ENCODE peak calls at places on chromosome 18, in eight cellular contexts. T is neural progenitor cell; Z is CD8-positive, alpha-beta memory T cell; O is IMR-90; Y is upper lobe of right lung; P is HCT116; W is astrocyte; V is substantia nigra. C is an unnamed sample.

GRCh38 chr18:70464343-70465114 is 175.7 kb downstream of the SOCS6 start:
- DNase-seq in T (peak; percentile 83), Z (no peak), O (peak; percentile 55), Y (peak; percentile 87), P (peak; percentile 56), W (peak; percentile 59), V (peak; percentile 54), C (no peak)

GRCh38 chr18:5447442-5447841 is 96.4 kb downstream of the EPB41L3 start:
- DNase-seq in T (no peak), Z (no peak), O (no peak), Y (no peak), P (no peak), W (no peak), V (no peak), C (no peak)

GRCh38 chr18:22114526-22115321 is 54.7 kb upstream of the GATA6 start:
- DNase-seq in T (no peak), Z (no peak), O (no peak), Y (no peak), P (no peak), W (no peak), V (no peak), C (no peak)

GRCh38 chr18:53375641-53376040 is 848.8 kb downstream of the MBD2 start:
- DNase-seq in T (no peak), Z (no peak), O (no peak), Y (peak; percentile 61), P (no peak), W (no peak), V (no peak), C (no peak)

GRCh38 chr18:58046794-58047555 is 2.9 kb downstream of the NEDD4L start:
- DNase-seq in T (no peak), Z (no peak), O (no peak), Y (no peak), P (no peak), W (no peak), V (no peak), C (no peak)

GRCh38 chr18:38932752-38933151 is 1367.2 kb upstream of the CELF4 start:
- DNase-seq in T (no peak), Z (no peak), O (no peak), Y (no peak), P (no peak), W (no peak), V (no peak), C (no peak)

GRCh38 chr18:34707670-34708069 is 2.4 kb upstream of the DTNA start:
- DNase-seq in T (peak; percentile 29), Z (no peak), O (peak; percentile 92), Y (no peak), P (peak; percentile 70), W (peak; percentile 87), V (no peak), C (no peak)

GRCh38 chr18:5051207-5051606 is 145.8 kb downstream of the AKAIN1 start:
- DNase-seq in T (no peak), Z (no peak), O (no peak), Y (no peak), P (no peak), W (no peak), V (no peak), C (no peak)

GRCh38 chr18:8260847-8261246 is 348.4 kb upstream of the RAB12 start:
- DNase-seq in T (no peak), Z (no peak), O (no peak), Y (no peak), P (no peak), W (no peak), V (no peak), C (no peak)

GRCh38 chr18:74153377-74153776 is 5.1 kb downstream of the TIMM21 start:
- DNase-seq in T (no peak), Z (no peak), O (no peak), Y (no peak), P (no peak), W (peak; percentile 13), V (no peak), C (no peak)

GRCh38 chr18:74155276-74155675 is 7.0 kb downstream of the TIMM21 start:
- DNase-seq in T (no peak), Z (no peak), O (peak; percentile 64), Y (no peak), P (no peak), W (peak; percentile 13), V (no peak), C (no peak)

GRCh38 chr18:74153793-74154192 is 5.5 kb downstream of the TIMM21 start:
- DNase-seq in T (no peak), Z (no peak), O (no peak), Y (no peak), P (no peak), W (no peak), V (no peak), C (no peak)

GRCh38 chr18:74152906-74153305 is 4.6 kb downstream of the TIMM21 start:
- DNase-seq in T (no peak), Z (no peak), O (no peak), Y (no peak), P (no peak), W (no peak), V (no peak), C (no peak)

DNA sequence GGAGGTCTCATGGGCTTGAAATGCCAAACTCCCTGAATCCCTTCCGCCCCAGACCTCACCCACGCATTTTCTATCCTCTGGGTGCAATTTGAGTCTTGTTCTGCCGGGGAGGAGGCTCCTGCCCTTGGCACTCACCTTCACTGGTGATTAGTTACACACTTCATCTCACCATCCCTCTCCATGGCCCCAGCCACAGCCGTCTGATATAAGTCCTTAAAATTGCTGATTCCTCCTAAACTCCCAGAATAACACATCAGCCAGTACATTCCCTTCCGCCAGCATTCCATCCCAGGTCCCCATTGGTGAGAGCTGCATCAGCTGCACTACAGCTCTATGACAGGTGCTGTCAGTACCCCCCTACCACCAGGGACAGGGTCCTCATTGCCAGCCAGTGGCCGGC is 3.9 kb downstream of the TIMM21 start:
- DNase-seq in T (no peak), Z (no peak), O (no peak), Y (no peak), P (no peak), W (no peak), V (no peak), C (no peak)
- H3K27ac ChIP-seq in T (no peak overlapping the region), Z (no peak overlapping the region), O (no peak overlapping the region), Y (no peak overlapping the region), P (no peak overlapping the region), W (no peak overlapping the region), V (no peak overlapping the region), C (no peak overlapping the region)

GRCh38 chr18:12637901-12638633 is 19.8 kb downstream of the SPIRE1 start:
- DNase-seq in T (no peak), Z (no peak), O (peak; percentile 69), Y (no peak), P (no peak), W (peak; percentile 80), V (no peak), C (no peak)

GRCh38 chr18:12639990-12640880 is 17.7 kb downstream of the SPIRE1 start:
- DNase-seq in T (no peak), Z (no peak), O (peak; percentile 87), Y (no peak), P (no peak), W (peak; percentile 77), V (no peak), C (peak; percentile 48)

GRCh38 chr18:12640881-12641200 is 17.1 kb downstream of the SPIRE1 start:
- DNase-seq in T (no peak), Z (no peak), O (no peak), Y (no peak), P (no peak), W (no peak), V (no peak), C (no peak)

GRCh38 chr18:12638634-12639124 is 19.2 kb downstream of the SPIRE1 start:
- DNase-seq in T (no peak), Z (no peak), O (no peak), Y (no peak), P (no peak), W (no peak), V (no peak), C (no peak)

DNA sequence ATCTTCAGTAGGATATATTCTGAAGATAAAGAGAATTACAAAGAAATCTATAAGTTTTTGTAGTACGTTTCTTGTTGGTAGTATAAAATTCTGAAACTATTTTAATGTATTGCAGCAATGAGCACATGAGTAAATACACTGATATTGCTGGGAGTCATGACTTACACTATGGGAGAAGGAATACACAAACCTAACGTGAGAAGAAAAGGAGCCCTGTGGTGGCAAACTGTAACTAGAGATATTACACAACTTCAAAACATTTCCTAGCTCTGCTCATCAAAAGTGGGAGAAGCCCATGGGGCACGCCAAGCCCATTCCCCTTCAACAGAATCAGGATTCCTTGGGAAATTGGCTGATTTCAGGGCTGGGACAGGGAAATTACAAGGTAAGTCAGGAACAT is 20.5 kb downstream of the SPIRE1 start:
- DNase-seq in T (no peak), Z (no peak), O (peak; percentile 49), Y (no peak), P (no peak), W (no peak), V (no peak), C (no peak)
- H3K27ac ChIP-seq in T (no peak overlapping the region), Z (no peak overlapping the region), O (no peak overlapping the region), Y (no peak overlapping the region), P (no peak overlapping the region), W (peak overlapping the region; percentile 51), V (no peak overlapping the region), C (peak overlapping the region; percentile 88)

GRCh38 chr18:10123006-10123950 is 209.5 kb downstream of the VAPA start:
- DNase-seq in T (no peak), Z (no peak), O (no peak), Y (no peak), P (no peak), W (peak; percentile 32), V (no peak), C (peak; percentile 22)
- H3K27ac ChIP-seq in T (no peak overlapping the region), Z (no peak overlapping the region), O (no peak overlapping the region), Y (no peak overlapping the region), P (no peak overlapping the region), W (no peak overlapping the region), V (no peak overlapping the region), C (no peak overlapping the region)

GRCh38 chr18:77063256-77063655 is 69.3 kb downstream of the MBP start:
- DNase-seq in T (no peak), Z (peak; percentile 85), O (peak; percentile 67), Y (no peak), P (no peak), W (peak; percentile 76), V (no peak), C (no peak)

GRCh38 chr18:77062518-77063003 is 70.0 kb downstream of the MBP start:
- DNase-seq in T (no peak), Z (peak; percentile 86), O (peak; percentile 48), Y (no peak), P (no peak), W (peak; percentile 97), V (no peak), C (no peak)

GRCh38 chr18:77059294-77059916 is 73.2 kb downstream of the MBP start:
- DNase-seq in T (peak; percentile 69), Z (no peak), O (peak; percentile 76), Y (no peak), P (peak; percentile 67), W (no peak), V (no peak), C (no peak)

GRCh38 chr18:77061291-77061945 is 71.2 kb downstream of the MBP start:
- DNase-seq in T (no peak), Z (no peak), O (peak; percentile 84), Y (no peak), P (no peak), W (no peak), V (no peak), C (no peak)

DNA sequence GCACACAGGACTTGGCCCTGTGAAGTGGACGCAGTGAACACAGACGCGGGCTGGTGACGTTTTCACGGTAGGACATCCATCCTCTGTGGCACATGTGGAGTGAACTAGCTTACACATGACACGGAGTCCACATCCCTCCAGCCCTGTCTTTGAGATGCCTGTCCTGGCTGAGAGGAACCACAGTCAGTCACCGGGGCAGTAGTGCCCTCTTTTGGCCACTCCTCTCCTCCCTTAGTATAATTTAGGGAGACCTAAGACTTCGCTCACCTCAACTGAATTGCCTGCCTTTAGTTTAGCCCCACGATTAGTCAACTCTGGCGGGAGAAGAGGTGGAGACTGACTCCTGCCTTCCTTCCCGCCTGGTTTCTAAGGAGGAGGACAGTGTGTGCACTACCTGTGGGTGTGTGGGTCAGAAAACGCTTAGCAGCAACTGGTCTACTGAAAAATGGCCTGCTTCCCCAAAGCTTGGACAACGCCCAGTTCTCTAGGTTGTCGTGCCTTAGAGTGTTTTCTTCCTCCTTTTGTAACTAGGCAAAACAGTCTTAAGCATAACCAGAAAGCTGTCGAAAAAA is 70.6 kb downstream of the MBP start:
- DNase-seq in T (peak; percentile 57), Z (no peak), O (no peak), Y (no peak), P (no peak), W (no peak), V (no peak), C (no peak)
- H3K27ac ChIP-seq in T (no peak overlapping the region), Z (peak overlapping the region; percentile 73), O (peak overlapping the region; percentile 67), Y (peak overlapping the region; percentile 84), P (no peak overlapping the region), W (peak overlapping the region; percentile 96), V (no peak overlapping the region), C (peak overlapping the region; percentile 65)

C was measured in epithelial cell of prostate.